ENCODE peak calls at places on chromosomes 5 and 9, in six cellular contexts. E is non-pigmented ciliary epithelial cell; S is spleen; V is NCI-H1092; T is Peyer's patch; F is activated T-helper 9 cell treated with anti-CD3 and anti-CD28 coated beads, Interleukin-2, amount 50 U/mL, for 16 hours. D is an unnamed sample.

GRCh38 chr9:91783411-91783810 is 166.6 kb downstream of the ROR2 start:
- DNase-seq in E (no peak), S (no peak), V (no peak), T (no peak), F (no peak), D (no peak)

GRCh38 chr5:116453920-116454319 is 120.7 kb downstream of the SEMA6A start:
- DNase-seq in E (no peak), S (no peak), V (no peak), T (no peak), F (no peak), D (no peak)

GRCh38 chr9:85900504-85901201 is 40.3 kb upstream of the NAA35 start:
- DNase-seq in E (peak), S (no peak), V (no peak), T (no peak), F (no peak), D (no peak)

GRCh38 chr9:84897362-84898094 is 228.0 kb downstream of the NTRK2 start:
- DNase-seq in E (no peak), S (no peak), V (no peak), T (no peak), F (no peak), D (no peak)

GRCh38 chr9:128114326-128115186 is 13.0 kb downstream of the PTGES2 start:
- DNase-seq in E (no peak), S (peak), V (no peak), T (peak), F (no peak), D (no peak)

GRCh38 chr5:92145852-92146251 is 762.7 kb upstream of the ARRDC3 start:
- DNase-seq in E (no peak), S (no peak), V (no peak), T (no peak), F (no peak), D (no peak)

GRCh38 chr9:121811751-121812150 is 160.3 kb downstream of the DAB2IP start:
- DNase-seq in E (no peak), S (no peak), V (no peak), T (no peak), F (no peak), D (no peak)

GRCh38 chr5:83914199-83914598 is 193.5 kb upstream of the HAPLN1 start:
- DNase-seq in E (no peak), S (no peak), V (no peak), T (no peak), F (no peak), D (no peak)

GRCh38 chr5:138961221-138961620 is 86.1 kb upstream of the LRRTM2 start:
- DNase-seq in E (no peak), S (no peak), V (no peak), T (no peak), F (no peak), D (no peak)

GRCh38 chr9:72292184-72292787 is 72.7 kb downstream of the ZFAND5 start:
- DNase-seq in E (no peak), S (no peak), V (peak), T (no peak), F (no peak), D (peak)

GRCh38 chr5:34914671-34915138 is 599 bp downstream of the RAD1 start:
- DNase-seq in E (no peak), S (peak), V (no peak), T (peak), F (no peak), D (no peak)

GRCh38 chr5:154107729-154108128 is 69.0 kb downstream of the MFAP3 start:
- DNase-seq in E (no peak), S (no peak), V (no peak), T (no peak), F (no peak), D (no peak)

GRCh38 chr9:20395671-20396070 is 226.6 kb downstream of the MLLT3 start:
- DNase-seq in E (no peak), S (no peak), V (no peak), T (no peak), F (no peak), D (no peak)

GRCh38 chr9:124602204-124602603 is 95.0 kb upstream of the NR5A1 start:
- DNase-seq in E (no peak), S (no peak), V (no peak), T (no peak), F (no peak), D (no peak)

GRCh38 chr9:136399176-136400037 is 563 bp downstream of the SNAPC4 start:
- DNase-seq in E (no peak), S (peak), V (no peak), T (no peak), F (peak), D (peak)

GRCh38 chr9:133619791-133620190 is 10.6 kb upstream of the FAM163B start:
- DNase-seq in E (no peak), S (no peak), V (no peak), T (no peak), F (peak), D (peak)

GRCh38 chr5:135138116-135138850 is 104.3 kb upstream of the PITX1 start:
- DNase-seq in E (no peak), S (no peak), V (no peak), T (no peak), F (no peak), D (no peak)

D was measured in naive B cell.